ENCODE peak calls at places on chromosomes 13 and 19, in five cellular contexts. Y is heart left ventricle, T is body of pancreas, O is transverse colon, D is stomach. Z is an unnamed sample.

GRCh38 chr13:26186995-26187394 is 35.1 kb downstream of the RNF6 start:
- DNase-seq in Y (no peak), T (peak), D (no peak), O (no peak), Z (no peak)

GRCh38 chr19:10899171-10899653 is 27.9 kb downstream of the CARM1 start:
- DNase-seq in Y (peak), O (peak), T (peak), D (peak), Z (peak)

GRCh38 chr19:37817180-37817911 is 38.0 kb upstream of the ZNF573 start:
- DNase-seq in Y (peak), D (peak), T (peak), O (peak), Z (no peak)

GRCh38 chr19:51096473-51097165 is 11.6 kb downstream of the CTU1 start:
- DNase-seq in O (no peak), D (no peak), Y (no peak), T (peak), Z (no peak)

GRCh38 chr13:99916366-99917103 is 55.0 kb downstream of the ZIC5 start:
- DNase-seq in Y (no peak), T (peak), O (no peak), D (no peak), Z (peak)

GRCh38 chr19:33302974-33303790 is 848 bp upstream of the CEBPA start:
- DNase-seq in O (peak), D (peak), T (peak), Y (peak), Z (peak)

GRCh38 chr13:95552539-95553270 is at the start of gene CLDN10:
- DNase-seq in Y (no peak), T (peak), D (no peak), O (no peak), Z (peak)

GRCh38 chr19:35030257-35031071 is at the start of gene SCN1B:
- DNase-seq in O (peak), D (peak), T (peak), Y (peak), Z (peak)

GRCh38 chr19:8355631-8356402 is 8.1 kb upstream of the ANGPTL4 start:
- DNase-seq in Y (no peak), T (peak), O (no peak), D (no peak), Z (no peak)

GRCh38 chr19:10399878-10400277 is 3.5 kb downstream of the CDC37 start:
- DNase-seq in D (no peak), O (no peak), Y (peak), T (no peak), Z (no peak)

GRCh38 chr19:42071247-42071646 is 1.2 kb upstream of the GRIK5 start:
- DNase-seq in T (no peak), Y (no peak), O (no peak), D (no peak), Z (no peak)

GRCh38 chr19:39166571-39167391 is 30.0 kb upstream of the NCCRP1 start:
- DNase-seq in Y (peak), O (peak), D (peak), T (peak), Z (no peak)

GRCh38 chr13:114015111-114015551 is 41.3 kb upstream of the C13orf46 start:
- DNase-seq in T (no peak), Y (no peak), D (peak), O (peak), Z (no peak)

GRCh38 chr19:55156202-55157063 is 1.1 kb downstream of the TNNI3 start:
- DNase-seq in Y (peak), T (peak), O (peak), D (peak), Z (peak)

GRCh38 chr19:16326401-16327130 is 1.9 kb downstream of the KLF2 start:
- DNase-seq in D (no peak), Y (peak), T (no peak), O (peak), Z (no peak)

GRCh38 chr19:42081584-42082258 is 5.8 kb downstream of the ZNF574 start:
- DNase-seq in O (no peak), T (peak), D (no peak), Y (no peak), Z (peak)

GRCh38 chr13:113928701-113929627 is 44.9 kb downstream of the C13orf46 start:
- DNase-seq in Y (peak), T (peak), O (peak), D (peak), Z (no peak)

GRCh38 chr19:32309711-32310390 is 35.6 kb upstream of the ZNF507 start:
- DNase-seq in D (no peak), O (no peak), Y (no peak), T (no peak), Z (no peak)

GRCh38 chr13:113739527-113740285 is 19.3 kb upstream of the TMEM255B start:
- DNase-seq in D (no peak), O (no peak), T (no peak), Y (no peak), Z (no peak)

GRCh38 chr19:29872224-29872731 is 60.5 kb downstream of the CCNE1 start:
- DNase-seq in Y (no peak), O (no peak), T (no peak), D (no peak), Z (peak)

GRCh38 chr19:46944918-46945628 is 74.6 kb upstream of the NPAS1 start:
- DNase-seq in O (peak), Y (peak), D (no peak), T (peak), Z (no peak)

GRCh38 chr19:56314018-56314583 is 538 bp downstream of the ZSCAN5A start:
- DNase-seq in T (no peak), O (no peak), Y (no peak), D (no peak), Z (no peak)

GRCh38 chr13:46489586-46490023 is 63.4 kb upstream of the LRCH1 start:
- DNase-seq in Y (no peak), T (no peak), D (no peak), O (no peak), Z (no peak)

GRCh38 chr19:411723-412355 is 2.9 kb upstream of the C2CD4C start:
- DNase-seq in T (peak), O (no peak), Y (no peak), D (no peak), Z (no peak)

GRCh38 chr13:20142019-20142926 is 18.6 kb downstream of the GJA3 start:
- DNase-seq in T (no peak), O (no peak), Y (no peak), D (no peak), Z (no peak)

GRCh38 chr13:21326155-21327030 is 132.7 kb downstream of the ZDHHC20 start:
- DNase-seq in D (peak), Y (no peak), T (peak), O (peak), Z (no peak)

GRCh38 chr13:52994865-52995264 is 33.7 kb upstream of the OLFM4 start:
- DNase-seq in T (no peak), Y (no peak), D (no peak), O (no peak), Z (no peak)

GRCh38 chr19:38543807-38544568 is 73.8 kb downstream of the MAP4K1 start:
- DNase-seq in Y (peak), O (peak), T (peak), D (peak), Z (peak)

GRCh38 chr13:46844431-46844830 is 47.5 kb upstream of the ESD start:
- DNase-seq in Y (no peak), O (no peak), T (no peak), D (no peak), Z (no peak)

GRCh38 chr13:49403966-49404365 is 39.9 kb downstream of the CAB39L start:
- DNase-seq in T (no peak), Y (no peak), D (no peak), O (no peak), Z (no peak)

GRCh38 chr13:47147784-47148062 is 250.9 kb upstream of the HTR2A start:
- DNase-seq in T (no peak), Y (no peak), O (no peak), D (no peak), Z (no peak)

GRCh38 chr19:29680447-29680846 is 15.2 kb downstream of the PLEKHF1 start:
- DNase-seq in O (peak), Y (no peak), D (peak), T (no peak), Z (no peak)

GRCh38 chr13:43008591-43008990 is 14.8 kb upstream of the DNAJC15 start:
- DNase-seq in O (no peak), Y (no peak), T (no peak), D (no peak), Z (no peak)

GRCh38 chr19:36212895-36213294 is 1.6 kb downstream of the ZNF565 start:
- DNase-seq in Y (no peak), T (no peak), D (no peak), O (no peak), Z (no peak)

GRCh38 chr19:44212865-44213346 is 574 bp downstream of the ZNF227 start:
- DNase-seq in D (no peak), Y (no peak), T (no peak), O (no peak), Z (peak)

DNA sequence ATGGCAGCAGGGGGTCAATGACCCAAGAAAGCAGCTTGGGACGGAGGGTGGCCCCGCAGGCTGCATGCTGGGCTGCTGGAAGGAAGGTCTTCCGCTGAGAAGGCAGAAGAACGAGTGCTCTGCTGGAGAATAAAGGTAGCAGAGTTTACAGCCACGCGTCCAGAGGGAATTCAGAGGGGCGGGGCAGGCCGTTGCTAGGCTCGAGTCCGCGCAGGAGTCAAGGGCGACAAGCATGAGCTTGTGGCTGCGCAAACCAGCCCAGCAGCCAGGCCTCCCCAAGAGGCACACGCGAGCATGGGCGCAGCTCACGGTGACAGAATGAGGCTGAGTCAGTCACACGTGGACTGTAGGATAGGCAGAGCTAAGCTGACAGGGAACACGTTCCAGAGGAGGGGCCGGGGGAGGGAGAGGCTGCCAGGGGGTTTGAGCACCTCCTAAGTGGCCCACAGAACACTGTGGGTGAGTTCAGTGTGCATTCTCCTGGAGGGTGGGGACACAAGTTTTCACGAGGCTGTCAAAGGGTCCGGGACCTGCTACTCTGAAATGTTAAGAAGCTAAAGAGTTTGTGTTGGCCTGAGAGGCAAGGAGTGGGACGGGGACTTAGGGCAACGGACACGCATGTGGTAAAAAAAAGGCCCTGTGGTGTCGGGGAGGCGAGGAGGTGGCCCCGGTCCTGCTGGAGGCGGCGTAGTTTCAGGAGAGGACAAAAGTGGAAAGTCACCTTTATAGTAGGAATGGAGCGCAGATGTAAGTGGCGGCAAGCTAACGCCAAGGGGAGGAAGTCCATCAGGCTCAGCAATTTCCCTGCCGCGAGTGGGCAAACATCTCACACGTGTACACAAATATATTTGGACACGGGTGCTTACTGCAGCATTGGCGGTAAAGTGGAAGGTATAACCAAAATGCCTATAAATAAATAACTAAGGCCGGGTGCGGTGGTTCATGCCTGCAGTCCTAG is 17.7 kb downstream of the RFX2 start:
- DNase-seq in D (peak), T (peak), Y (peak), O (peak), Z (no peak)
- TF ChIP-seq POLR2A in D (no peak), T (peak), Y (no peak), O (peak), Z (no peak)

GRCh38 chr13:102773441-102774209 is at the start of gene TEX30:
- DNase-seq in O (peak), Y (peak), T (peak), D (peak), Z (peak)
- TF ChIP-seq POLR2A in O (peak), Y (peak), T (peak), D (no peak), Z (peak)

GRCh38 chr13:110713981-110714797 is 689 bp downstream of the ING1 start:
- DNase-seq in O (peak), D (peak), Y (peak), T (peak), Z (peak)

GRCh38 chr13:110713642-110713952 is at the start of gene ING1:
- DNase-seq in O (no peak), Y (no peak), D (no peak), T (no peak), Z (no peak)

GRCh38 chr13:110714798-110715394 is 1.4 kb downstream of the ING1 start:
- DNase-seq in Y (peak), D (peak), O (peak), T (peak), Z (peak)

GRCh38 chr13:110716235-110716505 is 2.7 kb downstream of the ING1 start:
- DNase-seq in D (peak), O (peak), T (peak), Y (no peak), Z (peak)

DNA sequence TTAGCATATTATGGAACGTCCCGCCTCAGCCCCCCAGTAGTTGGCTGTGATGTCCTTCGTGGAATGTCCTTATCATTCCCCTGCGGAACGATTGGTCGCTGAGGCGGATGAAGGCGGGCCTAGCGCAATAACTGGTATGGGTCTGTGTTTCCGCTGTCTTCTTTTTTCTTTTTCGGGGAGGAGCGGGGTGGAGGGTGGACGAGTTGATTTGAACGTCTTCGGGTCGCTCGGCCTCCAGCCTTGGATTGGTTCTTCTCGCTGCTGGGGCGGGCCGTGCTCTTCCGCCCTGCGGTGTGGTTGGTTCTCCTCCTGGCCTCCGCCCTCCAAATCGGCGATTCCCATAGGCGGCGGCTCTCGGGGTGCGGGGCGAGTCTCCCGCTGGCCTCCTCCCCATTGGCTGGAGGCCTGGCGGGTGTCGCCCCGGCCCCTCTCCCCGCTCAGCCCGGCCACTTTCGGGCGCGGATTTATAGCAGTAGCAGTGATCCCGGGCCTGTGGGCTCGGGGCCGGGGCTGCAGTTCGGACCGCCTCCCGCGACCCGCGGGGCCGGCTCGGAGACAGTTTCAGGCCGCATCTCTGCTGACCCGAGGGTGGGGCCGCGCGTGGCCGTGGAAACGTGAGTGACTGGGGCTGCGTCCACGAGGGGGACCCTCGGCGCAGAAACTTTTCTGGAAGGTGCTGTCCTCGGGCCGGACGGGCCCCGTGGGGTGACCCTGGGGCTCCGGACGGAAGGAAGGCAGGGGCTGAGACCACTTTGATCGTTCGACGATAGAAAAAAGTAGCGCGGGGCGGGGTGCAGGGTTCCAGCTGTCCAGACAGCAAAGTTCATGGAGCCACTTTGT is 2.1 kb downstream of the ING1 start:
- DNase-seq in T (peak), D (peak), O (peak), Y (peak), Z (peak)
- TF ChIP-seq POLR2A in T (no peak), D (no peak), O (no peak), Y (peak), Z (peak)

DNA sequence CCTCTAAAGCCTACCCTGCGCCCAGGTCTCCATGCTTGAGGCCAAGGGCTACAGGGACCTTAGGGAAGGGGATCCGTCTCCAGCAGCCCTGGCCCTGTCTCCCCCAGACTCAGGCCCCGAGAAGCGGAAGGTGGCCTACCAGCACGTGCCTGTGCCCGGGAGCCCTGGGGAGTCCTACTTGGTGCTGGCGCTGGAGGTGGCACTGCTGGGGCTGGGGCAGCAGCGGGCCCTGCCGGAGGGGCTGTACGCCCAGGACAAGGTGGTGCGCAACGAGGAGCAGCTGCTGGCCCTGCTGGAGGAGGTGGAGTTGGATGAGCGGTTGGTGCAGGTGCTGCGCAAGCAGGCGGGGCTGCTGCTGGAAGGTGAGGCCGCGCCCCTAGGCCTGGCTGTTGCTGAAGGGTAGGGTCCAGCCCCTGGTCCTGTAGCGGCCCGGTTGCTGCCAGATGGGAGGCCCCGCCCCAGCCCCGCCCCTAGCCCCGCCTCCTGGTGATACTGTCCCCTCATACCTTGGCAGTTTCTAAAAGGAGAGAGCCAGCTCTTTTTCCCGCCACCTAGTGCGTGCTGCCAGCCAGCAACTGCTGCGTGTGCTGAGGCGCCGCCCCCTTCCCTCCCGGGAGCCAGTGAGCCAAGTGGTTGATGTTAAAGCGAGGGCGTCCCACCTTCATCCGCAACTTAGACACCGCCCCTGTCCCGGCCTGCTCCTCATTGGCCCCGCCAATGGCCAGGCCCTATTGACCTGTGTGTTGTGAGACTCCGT is 22.6 kb downstream of the ZSWIM4 start:
- DNase-seq in Y (peak), T (peak), D (peak), O (peak), Z (peak)
- TF ChIP-seq POLR2A in Y (no peak), T (peak), D (no peak), O (peak), Z (no peak)

GRCh38 chr13:41505209-41505835 is 48.0 kb downstream of the RGCC start:
- DNase-seq in O (no peak), T (no peak), Y (no peak), D (no peak), Z (no peak)
- TF ChIP-seq POLR2A in O (no peak), T (no peak), Y (no peak), D (no peak), Z (no peak)

DNA sequence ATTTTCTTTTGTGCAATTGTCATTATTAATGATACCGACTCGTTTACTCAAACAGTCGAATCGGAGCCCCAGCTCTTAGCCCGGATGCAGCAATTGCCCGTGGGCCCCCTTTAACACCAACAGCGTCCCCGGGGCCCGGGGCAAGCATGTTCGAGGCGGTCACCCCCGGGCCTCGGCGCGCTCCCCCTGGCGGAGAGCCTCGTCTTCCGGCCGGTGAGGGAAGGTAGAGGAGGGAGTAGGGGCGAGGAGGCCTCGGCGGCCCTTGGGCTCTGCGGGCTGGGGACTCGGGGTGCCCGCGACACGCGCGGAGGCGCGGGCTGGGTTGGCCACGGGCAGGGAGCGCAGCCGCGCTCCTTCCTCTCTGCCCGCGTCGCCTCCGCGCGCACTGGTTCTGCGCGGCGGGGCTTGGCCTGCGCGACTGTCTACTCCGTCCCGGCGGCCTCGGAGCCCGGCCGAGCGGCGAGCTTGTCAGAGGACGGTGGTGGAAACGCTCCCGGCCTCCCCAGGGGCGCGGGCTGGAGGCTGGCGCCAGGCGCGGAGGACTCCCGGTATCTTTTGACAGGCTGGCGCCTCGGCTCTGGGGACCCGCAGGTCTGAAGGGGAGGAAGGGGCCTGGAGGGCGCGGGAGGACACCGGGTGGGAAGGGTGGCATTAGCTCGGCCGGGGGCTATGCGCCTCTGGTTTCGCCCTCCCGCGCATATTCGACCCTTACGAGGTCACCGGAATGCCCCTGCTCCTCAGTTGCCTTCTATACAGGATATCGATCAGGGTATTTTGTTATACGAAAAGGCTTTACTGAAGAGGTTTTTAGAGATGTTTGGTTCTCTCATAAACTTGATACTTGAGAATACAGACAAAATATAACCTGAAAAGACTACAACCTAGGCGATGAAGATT is 1.5 kb downstream of the BIVM start:
- DNase-seq in T (peak), Y (peak), D (peak), O (peak), Z (peak)
- TF ChIP-seq POLR2A in T (peak), Y (peak), D (no peak), O (peak), Z (peak)